ENCODE peak calls at places on chromosome 7, in seven cellular contexts. O is transverse colon, F is K562, T is tibial nerve, I is suprapubic skin, X is ovary, D is HepG2. A is an unnamed sample.

GRCh38 chr7:107874605-107875446 is 16.2 kb upstream of the DLD start:
- DNase-seq in O (peak; percentile 53), F (peak; percentile 74), T (no peak), I (no peak), X (no peak), D (peak; percentile 63), A (peak; percentile 34)

GRCh38 chr7:32415519-32415918 is 74.7 kb downstream of the LSM5 start:
- DNase-seq in O (no peak), F (no peak), T (no peak), I (no peak), X (no peak), D (no peak), A (no peak)

GRCh38 chr7:97982647-97983046 is 7.3 kb downstream of the OCM2 start:
- DNase-seq in O (no peak), F (no peak), T (no peak), I (no peak), X (no peak), D (no peak), A (no peak)

GRCh38 chr7:157760004-157760730 is 423.4 kb downstream of the DNAJB6 start:
- DNase-seq in O (no peak), F (no peak), T (no peak), I (no peak), X (no peak), D (no peak), A (no peak)

GRCh38 chr7:143331179-143331825 is 15.4 kb downstream of the CLCN1 start:
- DNase-seq in O (no peak), F (no peak), T (no peak), I (no peak), X (no peak), D (no peak), A (peak; percentile 49)

GRCh38 chr7:82699773-82700186 is 256.2 kb upstream of the CACNA2D1 start:
- DNase-seq in O (peak; percentile 55), F (no peak), T (no peak), I (no peak), X (no peak), D (no peak), A (peak; percentile 28)

GRCh38 chr7:13904689-13905088 is 84.8 kb downstream of the ETV1 start:
- DNase-seq in O (no peak), F (no peak), T (no peak), I (no peak), X (no peak), D (no peak), A (no peak)

GRCh38 chr7:33716581-33717477 is 188.5 kb upstream of the BMPER start:
- DNase-seq in O (no peak), F (no peak), T (no peak), I (no peak), X (no peak), D (peak; percentile 33), A (no peak)

GRCh38 chr7:124856299-124856888 is 73.2 kb downstream of the POT1 start:
- DNase-seq in O (no peak), F (peak; percentile 31), T (no peak), I (no peak), X (no peak), D (peak; percentile 37), A (no peak)

GRCh38 chr7:121485457-121486243 is 89.5 kb upstream of the FAM3C start:
- DNase-seq in O (no peak), F (no peak), T (no peak), I (no peak), X (no peak), D (no peak), A (no peak)

GRCh38 chr7:146116452-146117219 is at the start of gene CNTNAP2:
- DNase-seq in O (no peak), F (no peak), T (no peak), I (no peak), X (no peak), D (no peak), A (no peak)

GRCh38 chr7:142482899-142483658 is 225.2 kb upstream of the PRSS58 start:
- DNase-seq in O (peak; percentile 69), F (peak; percentile 49), T (no peak), I (no peak), X (no peak), D (peak; percentile 7), A (peak; percentile 54)

GRCh38 chr7:6446977-6447588 is 671 bp downstream of the DAGLB start:
- DNase-seq in O (peak; percentile 88), F (no peak), T (peak; percentile 62), I (peak; percentile 93), X (peak; percentile 77), D (peak; percentile 78), A (peak; percentile 87)

GRCh38 chr7:31782411-31782991 is 95.5 kb downstream of the PPP1R17 start:
- DNase-seq in O (no peak), F (peak; percentile 54), T (no peak), I (no peak), X (no peak), D (peak; percentile 47), A (no peak)

GRCh38 chr7:123433665-123434064 is 100.7 kb downstream of the IQUB start:
- DNase-seq in O (no peak), F (no peak), T (no peak), I (no peak), X (no peak), D (no peak), A (no peak)

DNA sequence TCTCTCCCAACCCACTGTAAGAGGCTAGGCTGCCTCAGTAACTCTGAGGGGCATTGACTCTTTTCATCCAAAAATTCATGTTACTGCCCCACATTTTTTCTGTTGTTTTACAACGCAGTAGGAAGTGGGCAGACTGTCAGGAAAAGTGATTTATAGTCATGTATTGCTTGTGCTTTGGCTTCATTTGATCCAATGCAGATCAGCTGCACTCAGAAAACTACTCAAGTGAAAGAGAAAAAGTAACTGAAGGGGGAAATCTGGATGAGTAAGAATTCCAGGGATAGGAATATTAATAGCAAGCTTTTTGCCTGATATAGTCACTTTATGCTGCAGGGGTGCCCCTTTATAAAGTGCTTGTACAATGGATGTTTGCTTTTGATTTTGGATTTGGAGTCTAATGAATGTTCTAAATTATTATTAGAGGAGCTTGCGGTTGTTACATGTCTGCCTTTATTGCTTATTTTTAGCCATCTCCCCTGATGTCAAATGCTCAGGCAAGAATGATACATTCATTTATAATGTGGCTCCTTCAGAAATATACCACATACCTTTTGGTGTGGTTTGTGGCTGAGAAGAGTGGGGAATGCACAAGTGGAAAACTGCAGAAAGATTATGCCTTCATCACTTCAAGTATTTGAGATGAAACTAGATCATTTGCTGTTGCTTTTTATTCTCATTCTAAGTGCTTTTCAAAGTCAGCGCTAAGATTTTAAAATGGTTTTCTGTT is 86.1 kb downstream of the EGFR start:
- DNase-seq in O (no peak), F (no peak), T (no peak), I (no peak), X (no peak), D (no peak), A (no peak)
- TF ChIP-seq EP300 in O (no peak), F (no peak), T (no peak), I (no peak), X (no peak), D (no peak), A (no peak)

GRCh38 chr7:45223078-45223477 is 65.5 kb downstream of the RAMP3 start:
- DNase-seq in O (no peak), F (no peak), T (no peak), I (no peak), X (no peak), D (no peak), A (no peak)
- H3K27me3 ChIP-seq in O (no peaks in the 10 kb centered on the region), F (peaks cover 42% of the 10 kb centered on the region), T (no peaks in the 10 kb centered on the region), I (peaks cover 2% of the 10 kb centered on the region), X (no peaks in the 10 kb centered on the region), D (peaks cover 31% of the 10 kb centered on the region), A (no peaks in the 10 kb centered on the region)

DNA sequence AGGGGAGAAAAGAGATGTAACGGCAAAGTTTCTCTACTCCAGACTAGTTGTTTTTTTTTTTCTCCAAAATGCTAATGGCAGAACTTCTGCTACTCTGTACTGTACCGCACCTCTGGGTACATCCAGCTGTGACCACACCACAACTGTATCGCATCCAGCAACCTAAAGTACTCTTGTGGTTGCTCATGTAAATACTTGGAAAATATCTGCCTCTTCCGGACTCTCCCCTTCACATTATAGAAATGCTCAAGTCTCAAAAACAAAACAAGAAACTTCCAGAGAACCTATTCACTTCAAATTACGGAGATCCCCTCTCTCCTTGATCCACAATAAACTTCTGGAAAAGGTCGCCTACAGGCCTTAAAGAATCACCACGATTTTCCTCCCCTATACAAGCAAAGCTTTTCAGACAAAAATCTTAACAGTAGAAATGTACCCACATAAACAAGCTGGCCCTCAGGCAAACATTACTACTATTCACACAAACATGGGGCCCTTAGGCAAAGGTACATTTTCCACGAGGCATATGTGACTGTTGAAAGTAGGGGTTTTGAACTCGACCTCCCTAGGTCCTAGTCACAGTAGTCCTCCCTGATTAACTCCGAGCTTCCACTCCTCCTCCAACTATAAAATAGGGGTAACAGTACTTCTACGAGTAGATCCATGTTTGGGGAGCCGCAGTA is 222.9 kb upstream of the MKLN1 start:
- DNase-seq in O (no peak), F (no peak), T (no peak), I (no peak), X (no peak), D (no peak), A (no peak)
- H3K4me1 ChIP-seq in O (peaks cover 8% of the 10 kb centered on the region), F (peaks cover 31% of the 10 kb centered on the region), T (peaks cover 58% of the 10 kb centered on the region), I (peaks cover 51% of the 10 kb centered on the region), X (peaks cover 21% of the 10 kb centered on the region), D (peaks cover 37% of the 10 kb centered on the region), A (peaks cover 22% of the 10 kb centered on the region)

GRCh38 chr7:130891254-130892094 is 157.5 kb upstream of the KLF14 start:
- DNase-seq in O (no peak), F (no peak), T (peak; percentile 63), I (no peak), X (peak; percentile 70), D (no peak), A (peak; percentile 60)
- TF ChIP-seq EP300 in O (no peak), F (no peak), T (no peak), I (no peak), X (no peak), D (no peak), A (no peak)

DNA sequence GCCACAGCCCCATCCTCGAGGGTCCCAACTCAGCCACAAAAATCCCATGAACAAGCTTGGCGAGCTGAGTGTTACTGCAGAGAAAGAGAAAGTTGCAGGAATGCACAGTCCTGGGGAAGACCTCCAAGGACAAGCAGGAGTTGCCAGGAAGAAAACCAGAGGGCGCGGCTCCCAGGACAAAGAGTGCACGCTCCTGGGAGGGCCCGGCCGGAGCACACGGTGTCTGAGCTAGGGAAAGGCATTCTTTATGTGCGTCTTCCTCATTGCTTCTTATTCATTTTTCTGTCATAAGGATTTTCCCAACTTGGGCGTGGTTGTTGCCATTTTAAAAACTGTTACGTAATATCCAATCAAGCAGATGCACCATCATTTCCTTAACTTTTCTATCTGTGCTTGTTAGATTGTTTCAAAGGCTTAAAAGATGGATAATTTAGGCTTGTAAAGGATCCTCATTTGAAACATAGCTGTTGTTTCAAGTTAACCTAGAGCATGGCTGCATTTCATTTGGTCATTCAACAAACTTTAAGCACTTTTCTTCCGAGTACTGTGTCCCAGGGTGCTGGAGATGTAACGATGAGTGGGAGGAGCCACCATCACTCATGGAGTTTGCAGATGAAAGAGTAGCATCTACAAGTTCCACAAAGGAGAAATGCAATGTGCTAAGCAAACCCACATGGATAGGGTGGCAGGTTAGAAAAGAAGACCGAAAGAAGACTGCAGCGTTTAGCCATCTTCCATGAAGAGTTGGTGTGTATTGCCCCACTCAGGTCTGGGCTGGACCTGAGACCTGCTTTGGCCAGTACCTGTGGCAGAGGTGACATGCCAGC is 5.6 kb upstream of the CNPY1 start:
- DNase-seq in O (peak; percentile 16), F (no peak), T (no peak), I (no peak), X (no peak), D (no peak), A (no peak)
- H3K27me3 ChIP-seq in O (peaks cover 3% of the 10 kb centered on the region), F (peaks cover 92% of the 10 kb centered on the region), T (no peaks in the 10 kb centered on the region), I (peaks cover 10% of the 10 kb centered on the region), X (no peaks in the 10 kb centered on the region), D (peaks cover 48% of the 10 kb centered on the region), A (peaks cover 44% of the 10 kb centered on the region)

A was measured in stomach.